ENCODE peak calls at places on chromosomes 13 and 19, in ten cellular contexts. One of them, this sample, is unnamed.

GRCh38 chr19:1700733-1701663 is 48.6 kb upstream of the TCF3 start:
- DNase-seq in HFF-Myc: no peak
- DNase-seq in A673: no peak
- DNase-seq in bronchial epithelial cell: no peak
- DNase-seq in AG09309: no peak
- DNase-seq in heart right ventricle: no peak
- DNase-seq in nephron progenitor cell: no peak
- DNase-seq in cardiac muscle cell: no peak
- DNase-seq in GM12864: no peak
- DNase-seq in HFFc6: no peak
- DNase-seq in this sample: no peak

GRCh38 chr13:61944329-61944929 is 528.8 kb upstream of the PCDH20 start:
- DNase-seq in HFF-Myc: no peak
- DNase-seq in A673: no peak
- DNase-seq in bronchial epithelial cell: no peak
- DNase-seq in AG09309: no peak
- DNase-seq in heart right ventricle: no peak
- DNase-seq in nephron progenitor cell: no peak
- DNase-seq in cardiac muscle cell: no peak
- DNase-seq in GM12864: no peak
- DNase-seq in HFFc6: no peak
- DNase-seq in this sample: no peak

GRCh38 chr13:102291587-102292218 is 110.1 kb downstream of the FGF14 start:
- DNase-seq in HFF-Myc: no peak
- DNase-seq in A673: peak
- DNase-seq in bronchial epithelial cell: no peak
- DNase-seq in AG09309: no peak
- DNase-seq in heart right ventricle: no peak
- DNase-seq in nephron progenitor cell: no peak
- DNase-seq in cardiac muscle cell: no peak
- DNase-seq in GM12864: no peak
- DNase-seq in HFFc6: no peak
- DNase-seq in this sample: peak

GRCh38 chr19:40667602-40668001 is 22.8 kb downstream of the NUMBL start:
- DNase-seq in HFF-Myc: no peak
- DNase-seq in A673: no peak
- DNase-seq in bronchial epithelial cell: no peak
- DNase-seq in AG09309: no peak
- DNase-seq in heart right ventricle: no peak
- DNase-seq in nephron progenitor cell: no peak
- DNase-seq in cardiac muscle cell: no peak
- DNase-seq in GM12864: no peak
- DNase-seq in HFFc6: no peak
- DNase-seq in this sample: no peak

GRCh38 chr19:10643968-10644290 is 10.2 kb upstream of the ILF3 start:
- DNase-seq in HFF-Myc: no peak
- DNase-seq in A673: no peak
- DNase-seq in bronchial epithelial cell: no peak
- DNase-seq in AG09309: no peak
- DNase-seq in heart right ventricle: no peak
- DNase-seq in nephron progenitor cell: no peak
- DNase-seq in cardiac muscle cell: no peak
- DNase-seq in GM12864: no peak
- DNase-seq in HFFc6: no peak
- DNase-seq in this sample: peak

GRCh38 chr13:79966502-79966901 is 374.4 kb downstream of the SPRY2 start:
- DNase-seq in HFF-Myc: no peak
- DNase-seq in A673: peak
- DNase-seq in bronchial epithelial cell: peak
- DNase-seq in AG09309: no peak
- DNase-seq in heart right ventricle: no peak
- DNase-seq in nephron progenitor cell: no peak
- DNase-seq in cardiac muscle cell: no peak
- DNase-seq in GM12864: no peak
- DNase-seq in HFFc6: no peak
- DNase-seq in this sample: no peak

GRCh38 chr13:60755380-60756163 is 358.6 kb downstream of the TDRD3 start:
- DNase-seq in HFF-Myc: no peak
- DNase-seq in A673: no peak
- DNase-seq in bronchial epithelial cell: peak
- DNase-seq in AG09309: no peak
- DNase-seq in heart right ventricle: no peak
- DNase-seq in nephron progenitor cell: no peak
- DNase-seq in cardiac muscle cell: peak
- DNase-seq in GM12864: no peak
- DNase-seq in HFFc6: no peak
- DNase-seq in this sample: no peak

GRCh38 chr19:33490041-33490451 is 31.5 kb downstream of the PEPD start:
- DNase-seq in HFF-Myc: no peak
- DNase-seq in A673: no peak
- DNase-seq in bronchial epithelial cell: no peak
- DNase-seq in AG09309: no peak
- DNase-seq in heart right ventricle: no peak
- DNase-seq in nephron progenitor cell: no peak
- DNase-seq in cardiac muscle cell: no peak
- DNase-seq in GM12864: no peak
- DNase-seq in HFFc6: no peak
- DNase-seq in this sample: no peak

GRCh38 chr19:16035601-16036297 is 40.5 kb upstream of the TPM4 start:
- DNase-seq in HFF-Myc: no peak
- DNase-seq in A673: no peak
- DNase-seq in bronchial epithelial cell: no peak
- DNase-seq in AG09309: no peak
- DNase-seq in heart right ventricle: no peak
- DNase-seq in nephron progenitor cell: no peak
- DNase-seq in cardiac muscle cell: no peak
- DNase-seq in GM12864: no peak
- DNase-seq in HFFc6: no peak
- DNase-seq in this sample: no peak

GRCh38 chr19:46350758-46351159 is 3.9 kb downstream of the PPP5C start:
- DNase-seq in HFF-Myc: no peak
- DNase-seq in A673: no peak
- DNase-seq in bronchial epithelial cell: no peak
- DNase-seq in AG09309: no peak
- DNase-seq in heart right ventricle: no peak
- DNase-seq in nephron progenitor cell: no peak
- DNase-seq in cardiac muscle cell: no peak
- DNase-seq in GM12864: no peak
- DNase-seq in HFFc6: no peak
- DNase-seq in this sample: no peak

GRCh38 chr13:42277618-42278276 is 5.8 kb downstream of the AKAP11 start:
- DNase-seq in HFF-Myc: no peak
- DNase-seq in A673: no peak
- DNase-seq in bronchial epithelial cell: no peak
- DNase-seq in AG09309: no peak
- DNase-seq in heart right ventricle: no peak
- DNase-seq in nephron progenitor cell: no peak
- DNase-seq in cardiac muscle cell: no peak
- DNase-seq in GM12864: no peak
- DNase-seq in HFFc6: no peak
- DNase-seq in this sample: no peak

GRCh38 chr13:71517004-71517403 is 350.0 kb downstream of the DACH1 start:
- DNase-seq in HFF-Myc: peak
- DNase-seq in A673: peak
- DNase-seq in bronchial epithelial cell: peak
- DNase-seq in AG09309: no peak
- DNase-seq in heart right ventricle: no peak
- DNase-seq in nephron progenitor cell: no peak
- DNase-seq in cardiac muscle cell: no peak
- DNase-seq in GM12864: no peak
- DNase-seq in HFFc6: no peak
- DNase-seq in this sample: peak
- TF ChIP-seq CTCF in HFF-Myc: no peak
- TF ChIP-seq CTCF in A673: no peak
- TF ChIP-seq CTCF in bronchial epithelial cell: no peak
- TF ChIP-seq CTCF in AG09309: no peak
- TF ChIP-seq CTCF in heart right ventricle: no peak
- TF ChIP-seq CTCF in nephron progenitor cell: no peak
- TF ChIP-seq CTCF in cardiac muscle cell: no peak
- TF ChIP-seq CTCF in GM12864: no peak
- TF ChIP-seq CTCF in HFFc6: no peak
- TF ChIP-seq CTCF in this sample: no peak

DNA sequence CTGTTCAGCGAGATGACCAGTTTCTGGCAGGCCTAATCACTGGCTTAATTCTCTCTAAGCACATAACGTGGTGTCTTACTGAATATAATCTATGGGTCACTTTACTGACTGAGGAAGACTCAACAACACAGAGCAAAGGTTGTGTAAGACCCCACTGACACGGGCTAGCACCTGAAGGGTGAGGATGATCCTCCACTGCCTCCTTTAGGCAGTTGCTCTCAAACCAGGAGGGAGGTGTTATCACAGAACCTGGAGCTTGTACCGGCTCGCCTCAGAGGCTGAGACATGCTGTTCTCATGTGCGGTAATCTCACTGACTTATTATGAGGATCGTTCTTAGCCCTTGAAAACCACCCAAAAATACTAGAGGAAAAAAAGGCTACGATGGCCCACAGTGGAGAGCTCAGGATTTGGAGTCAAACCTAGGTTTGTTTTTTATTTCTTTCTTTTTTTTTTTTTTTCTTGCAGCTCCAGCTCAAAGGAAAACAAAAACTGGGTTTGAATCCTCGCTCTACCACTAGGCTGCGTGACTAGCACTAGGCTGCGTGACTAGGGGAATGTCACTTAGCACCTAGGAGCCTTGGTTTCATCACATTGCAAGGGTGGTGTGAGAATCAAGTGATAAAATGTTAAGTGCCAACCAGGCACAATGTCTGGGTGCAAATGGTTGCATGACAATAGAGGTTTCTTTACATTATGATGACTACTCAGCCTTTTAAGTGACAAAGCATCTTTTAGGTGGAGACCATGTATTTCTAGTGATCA is 28.1 kb downstream of the RCBTB2 start:
- DNase-seq in HFF-Myc: no peak
- DNase-seq in A673: no peak
- DNase-seq in bronchial epithelial cell: peak
- DNase-seq in AG09309: no peak
- DNase-seq in heart right ventricle: no peak
- DNase-seq in nephron progenitor cell: no peak
- DNase-seq in cardiac muscle cell: no peak
- DNase-seq in GM12864: no peak
- DNase-seq in HFFc6: no peak
- DNase-seq in this sample: no peak
- TF ChIP-seq CTCF in HFF-Myc: no peak
- TF ChIP-seq CTCF in A673: no peak
- TF ChIP-seq CTCF in bronchial epithelial cell: peak
- TF ChIP-seq CTCF in AG09309: no peak
- TF ChIP-seq CTCF in heart right ventricle: no peak
- TF ChIP-seq CTCF in nephron progenitor cell: no peak
- TF ChIP-seq CTCF in cardiac muscle cell: no peak
- TF ChIP-seq CTCF in GM12864: no peak
- TF ChIP-seq CTCF in HFFc6: no peak
- TF ChIP-seq CTCF in this sample: no peak

GRCh38 chr13:38763446-38764381 is 76.8 kb downstream of the FREM2 start:
- DNase-seq in HFF-Myc: peak
- DNase-seq in A673: peak
- DNase-seq in bronchial epithelial cell: peak
- DNase-seq in AG09309: no peak
- DNase-seq in heart right ventricle: no peak
- DNase-seq in nephron progenitor cell: peak
- DNase-seq in cardiac muscle cell: peak
- DNase-seq in GM12864: no peak
- DNase-seq in HFFc6: peak
- DNase-seq in this sample: peak

GRCh38 chr13:38769526-38769925 is 82.6 kb downstream of the FREM2 start:
- DNase-seq in HFF-Myc: no peak
- DNase-seq in A673: no peak
- DNase-seq in bronchial epithelial cell: no peak
- DNase-seq in AG09309: no peak
- DNase-seq in heart right ventricle: no peak
- DNase-seq in nephron progenitor cell: no peak
- DNase-seq in cardiac muscle cell: no peak
- DNase-seq in GM12864: no peak
- DNase-seq in HFFc6: no peak
- DNase-seq in this sample: no peak

GRCh38 chr13:38766799-38767198 is 79.9 kb downstream of the FREM2 start:
- DNase-seq in HFF-Myc: no peak
- DNase-seq in A673: no peak
- DNase-seq in bronchial epithelial cell: no peak
- DNase-seq in AG09309: no peak
- DNase-seq in heart right ventricle: no peak
- DNase-seq in nephron progenitor cell: no peak
- DNase-seq in cardiac muscle cell: no peak
- DNase-seq in GM12864: no peak
- DNase-seq in HFFc6: no peak
- DNase-seq in this sample: no peak

DNA sequence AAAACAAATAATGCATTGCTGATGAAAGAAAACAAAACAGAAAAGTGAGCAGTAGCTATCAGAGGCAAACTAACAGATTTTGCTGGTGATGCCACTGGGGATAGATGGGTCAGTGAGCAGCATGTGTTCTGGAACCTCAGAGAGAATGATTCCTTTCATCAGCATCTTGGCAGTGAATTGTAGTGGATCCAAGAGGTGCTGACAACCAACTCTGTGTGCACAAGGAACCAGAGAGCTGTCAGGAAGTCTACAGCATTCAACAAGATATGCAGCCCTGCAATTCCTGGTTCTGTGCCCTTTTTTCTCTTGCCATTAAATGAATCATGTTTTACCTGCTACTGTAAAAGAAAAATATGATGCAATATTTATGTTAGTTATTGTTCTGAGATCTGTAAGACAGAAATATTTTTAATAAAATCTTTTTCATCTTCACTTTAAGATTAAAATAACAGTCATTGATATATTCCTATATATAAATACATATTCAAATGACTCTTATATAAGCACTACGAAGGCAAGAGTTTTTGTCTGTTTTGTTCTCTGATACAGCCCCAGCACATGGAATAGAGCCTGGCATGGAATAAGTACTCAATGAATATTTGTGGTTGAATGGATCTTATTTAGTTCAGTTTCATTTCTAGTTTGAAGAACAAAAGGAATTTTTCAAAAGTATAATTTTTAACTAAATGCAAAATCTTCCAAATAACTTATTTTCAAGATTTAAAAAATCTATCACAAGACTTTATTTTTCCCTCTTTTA is 80.8 kb downstream of the FREM2 start:
- DNase-seq in HFF-Myc: no peak
- DNase-seq in A673: no peak
- DNase-seq in bronchial epithelial cell: peak
- DNase-seq in AG09309: no peak
- DNase-seq in heart right ventricle: no peak
- DNase-seq in nephron progenitor cell: no peak
- DNase-seq in cardiac muscle cell: peak
- DNase-seq in GM12864: no peak
- DNase-seq in HFFc6: no peak
- DNase-seq in this sample: no peak
- TF ChIP-seq CTCF in HFF-Myc: no peak
- TF ChIP-seq CTCF in A673: no peak
- TF ChIP-seq CTCF in bronchial epithelial cell: no peak
- TF ChIP-seq CTCF in AG09309: no peak
- TF ChIP-seq CTCF in heart right ventricle: no peak
- TF ChIP-seq CTCF in nephron progenitor cell: no peak
- TF ChIP-seq CTCF in cardiac muscle cell: no peak
- TF ChIP-seq CTCF in GM12864: no peak
- TF ChIP-seq CTCF in HFFc6: no peak
- TF ChIP-seq CTCF in this sample: no peak

GRCh38 chr13:99606322-99607089 is 105.2 kb downstream of the TM9SF2 start:
- DNase-seq in HFF-Myc: no peak
- DNase-seq in A673: peak
- DNase-seq in bronchial epithelial cell: peak
- DNase-seq in AG09309: no peak
- DNase-seq in heart right ventricle: peak
- DNase-seq in nephron progenitor cell: peak
- DNase-seq in cardiac muscle cell: peak
- DNase-seq in GM12864: peak
- DNase-seq in HFFc6: peak
- DNase-seq in this sample: peak
- TF ChIP-seq CTCF in HFF-Myc: no peak
- TF ChIP-seq CTCF in A673: no peak
- TF ChIP-seq CTCF in bronchial epithelial cell: no peak
- TF ChIP-seq CTCF in AG09309: no peak
- TF ChIP-seq CTCF in heart right ventricle: no peak
- TF ChIP-seq CTCF in nephron progenitor cell: no peak
- TF ChIP-seq CTCF in cardiac muscle cell: no peak
- TF ChIP-seq CTCF in GM12864: no peak
- TF ChIP-seq CTCF in HFFc6: no peak
- TF ChIP-seq CTCF in this sample: no peak

This sample was measured in astrocyte of the spinal cord.